ENCODE peak calls at places on chromosomes 6 and 20, in five cellular contexts. One of them, this sample, is unnamed.

GRCh38 chr6:56690519-56691200 is 48.0 kb upstream of the DST start:
- DNase-seq in cardiac fibroblast: peak; percentile 78
- DNase-seq in A673: peak; percentile 74
- DNase-seq in GM06990: no peak
- DNase-seq in stomach: no peak
- DNase-seq in this sample: peak; percentile 87

GRCh38 chr20:45407067-45407745 is 883 bp upstream of the DBNDD2 start:
- DNase-seq in cardiac fibroblast: peak; percentile 32
- DNase-seq in stomach: peak; percentile 39
- DNase-seq in GM06990: no peak
- DNase-seq in A673: peak; percentile 37
- DNase-seq in this sample: peak; percentile 28

GRCh38 chr6:30206799-30207618 is 6.2 kb downstream of the TRIM26 start:
- DNase-seq in A673: no peak
- DNase-seq in cardiac fibroblast: peak; percentile 52
- DNase-seq in stomach: peak; percentile 34
- DNase-seq in GM06990: no peak
- DNase-seq in this sample: peak; percentile 61

GRCh38 chr6:20534906-20535305 is 649 bp downstream of the CDKAL1 start:
- DNase-seq in GM06990: peak; percentile 21
- DNase-seq in cardiac fibroblast: no peak
- DNase-seq in stomach: no peak
- DNase-seq in A673: no peak
- DNase-seq in this sample: no peak

GRCh38 chr20:48051810-48052491 is 266.7 kb upstream of the SULF2 start:
- DNase-seq in stomach: no peak
- DNase-seq in cardiac fibroblast: peak; percentile 92
- DNase-seq in A673: peak; percentile 82
- DNase-seq in GM06990: no peak
- DNase-seq in this sample: peak; percentile 72

GRCh38 chr20:461254-462198 is 807 bp downstream of the TBC1D20 start:
- DNase-seq in cardiac fibroblast: peak; percentile 52
- DNase-seq in stomach: peak; percentile 51
- DNase-seq in A673: peak; percentile 62
- DNase-seq in GM06990: peak; percentile 72
- DNase-seq in this sample: peak; percentile 56

GRCh38 chr6:41734666-41735426 is 562 bp downstream of the TFEB start:
- DNase-seq in GM06990: peak; percentile 90
- DNase-seq in cardiac fibroblast: peak; percentile 82
- DNase-seq in stomach: peak; percentile 83
- DNase-seq in A673: peak; percentile 78
- DNase-seq in this sample: peak; percentile 74

GRCh38 chr20:14919473-14920157 is 582.2 kb upstream of the FLRT3 start:
- DNase-seq in stomach: peak; percentile 53
- DNase-seq in GM06990: no peak
- DNase-seq in A673: no peak
- DNase-seq in cardiac fibroblast: no peak
- DNase-seq in this sample: peak; percentile 32

GRCh38 chr6:3398755-3399671 is 57.8 kb downstream of the SLC22A23 start:
- DNase-seq in stomach: no peak
- DNase-seq in cardiac fibroblast: no peak
- DNase-seq in GM06990: no peak
- DNase-seq in A673: no peak
- DNase-seq in this sample: no peak

GRCh38 chr6:79544939-79545450 is 7.8 kb upstream of the LCA5 start:
- DNase-seq in stomach: peak; percentile 31
- DNase-seq in cardiac fibroblast: peak; percentile 99
- DNase-seq in A673: peak; percentile 93
- DNase-seq in GM06990: peak; percentile 50
- DNase-seq in this sample: peak; percentile 93

GRCh38 chr6:115976321-115976870 is 84.3 kb downstream of the FRK start:
- DNase-seq in A673: no peak
- DNase-seq in cardiac fibroblast: no peak
- DNase-seq in GM06990: no peak
- DNase-seq in stomach: no peak
- DNase-seq in this sample: no peak

GRCh38 chr20:63539092-63539430 is 1.9 kb upstream of the PTK6 start:
- DNase-seq in cardiac fibroblast: no peak
- DNase-seq in GM06990: no peak
- DNase-seq in stomach: no peak
- DNase-seq in A673: no peak
- DNase-seq in this sample: no peak

GRCh38 chr20:63537525-63538203 is 488 bp upstream of the PTK6 start:
- DNase-seq in cardiac fibroblast: peak; percentile 94
- DNase-seq in GM06990: peak; percentile 95
- DNase-seq in A673: peak; percentile 85
- DNase-seq in stomach: peak; percentile 96
- DNase-seq in this sample: peak; percentile 92

GRCh38 chr20:63536241-63536977 is 767 bp downstream of the PTK6 start:
- DNase-seq in GM06990: peak; percentile 13
- DNase-seq in A673: peak; percentile 52
- DNase-seq in cardiac fibroblast: peak; percentile 26
- DNase-seq in stomach: peak; percentile 71
- DNase-seq in this sample: peak; percentile 39

GRCh38 chr20:63538204-63539091 is 1.3 kb upstream of the PTK6 start:
- DNase-seq in cardiac fibroblast: no peak
- DNase-seq in A673: no peak
- DNase-seq in stomach: peak; percentile 96
- DNase-seq in GM06990: no peak
- DNase-seq in this sample: peak; percentile 26

DNA sequence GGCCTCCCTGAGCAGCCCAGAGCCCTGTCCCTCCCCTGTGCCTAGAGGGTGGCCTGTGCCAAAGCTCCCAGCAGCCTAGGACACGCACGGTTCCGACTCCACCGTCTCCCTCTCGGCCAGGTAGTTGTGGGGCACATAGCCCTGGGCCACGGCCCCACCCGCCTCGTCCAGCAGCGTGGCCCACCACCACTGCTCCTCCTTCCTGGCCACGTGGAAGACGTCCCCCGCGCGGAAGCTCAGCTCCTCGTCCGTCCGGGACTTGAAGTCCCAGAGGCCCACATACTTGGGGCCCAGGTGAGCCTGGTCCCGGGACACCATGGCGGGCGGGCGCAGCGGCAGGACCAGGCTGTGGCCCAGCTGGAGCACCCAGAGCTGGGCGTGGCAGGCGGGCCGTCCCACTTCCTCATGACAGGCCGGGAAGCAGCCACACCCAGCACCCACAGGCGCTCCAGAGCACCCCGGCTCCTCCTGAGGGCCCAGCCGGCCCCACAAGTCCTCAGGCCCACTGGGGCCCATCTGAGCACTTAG is at the start of gene PTK6:
- DNase-seq in GM06990: no peak
- DNase-seq in stomach: peak; percentile 84
- DNase-seq in cardiac fibroblast: no peak
- DNase-seq in A673: no peak
- DNase-seq in this sample: no peak
- TF ChIP-seq CTCF in GM06990: no peak
- TF ChIP-seq CTCF in stomach: no peak
- TF ChIP-seq CTCF in cardiac fibroblast: no peak
- TF ChIP-seq CTCF in A673: no peak
- TF ChIP-seq CTCF in this sample: no peak

GRCh38 chr6:86936834-86937218 is 502 bp upstream of the HTR1E start:
- DNase-seq in GM06990: no peak
- DNase-seq in A673: no peak
- DNase-seq in cardiac fibroblast: no peak
- DNase-seq in stomach: no peak
- DNase-seq in this sample: no peak
- H3K4me3 ChIP-seq in GM06990: no peak overlapping the region
- H3K4me3 ChIP-seq in A673: peak overlapping the region; percentile 23
- H3K4me3 ChIP-seq in cardiac fibroblast: no peak overlapping the region
- H3K4me3 ChIP-seq in stomach: peak overlapping the region; percentile 53
- H3K4me3 ChIP-seq in this sample: no peak overlapping the region

GRCh38 chr20:38536310-38536709 is 44.7 kb upstream of the ADIG start:
- DNase-seq in GM06990: no peak
- DNase-seq in A673: no peak
- DNase-seq in stomach: no peak
- DNase-seq in cardiac fibroblast: no peak
- DNase-seq in this sample: peak; percentile 53
- TF ChIP-seq CTCF in GM06990: no peak
- TF ChIP-seq CTCF in A673: no peak
- TF ChIP-seq CTCF in stomach: no peak
- TF ChIP-seq CTCF in cardiac fibroblast: peak; percentile 4
- TF ChIP-seq CTCF in this sample: peak; percentile 35

DNA sequence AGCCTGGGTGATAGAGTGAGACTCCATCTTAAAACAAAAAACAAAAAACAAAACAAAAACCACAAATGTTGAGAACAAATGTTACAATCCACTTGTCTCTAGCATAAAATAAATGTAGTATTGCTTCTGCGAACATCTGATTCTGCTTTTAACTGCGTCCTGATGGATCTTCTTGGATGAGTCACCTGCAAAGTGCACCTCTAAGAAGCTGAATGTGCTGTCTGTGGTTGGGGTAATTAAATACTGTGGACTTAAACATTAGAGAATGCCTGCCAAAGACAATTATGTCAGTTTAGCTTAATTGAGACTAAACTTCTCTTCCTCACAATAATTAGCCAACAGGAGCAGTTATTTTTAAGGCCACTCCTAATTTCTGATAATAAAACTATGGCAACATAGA is 253.4 kb downstream of the PHACTR1 start:
- DNase-seq in stomach: no peak
- DNase-seq in cardiac fibroblast: no peak
- DNase-seq in GM06990: no peak
- DNase-seq in A673: no peak
- DNase-seq in this sample: peak; percentile 8
- H3K4me3 ChIP-seq in stomach: no peak overlapping the region
- H3K4me3 ChIP-seq in cardiac fibroblast: no peak overlapping the region
- H3K4me3 ChIP-seq in GM06990: no peak overlapping the region
- H3K4me3 ChIP-seq in A673: no peak overlapping the region
- H3K4me3 ChIP-seq in this sample: no peak overlapping the region